ENCODE peak calls at places on chromosome 2, in five cellular contexts. N is CD8-positive, alpha-beta T cell; F is H9; R is left ventricle myocardium inferior; C is heart right ventricle. B is an unnamed sample.

GRCh38 chr2:65366595-65367125 is 65.7 kb downstream of the SPRED2 start:
- DNase-seq in N (no peak), F (no peak), R (no peak), C (peak; percentile 48), B (peak; percentile 97)

GRCh38 chr2:62968668-62969067 is 82.0 kb upstream of the OTX1 start:
- DNase-seq in N (no peak), F (no peak), R (no peak), C (no peak), B (no peak)

GRCh38 chr2:239275871-239276812 is 124.7 kb downstream of the HDAC4 start:
- DNase-seq in N (no peak), F (peak; percentile 27), R (peak; percentile 71), C (peak; percentile 48), B (peak; percentile 34)

GRCh38 chr2:54665436-54665856 is 58.0 kb upstream of the EML6 start:
- DNase-seq in N (no peak), F (peak; percentile 73), R (no peak), C (no peak), B (no peak)

GRCh38 chr2:65429799-65430514 is 2.4 kb downstream of the SPRED2 start:
- DNase-seq in N (no peak), F (no peak), R (no peak), C (peak; percentile 36), B (no peak)

GRCh38 chr2:142824756-142825155 is 52.7 kb upstream of the KYNU start:
- DNase-seq in N (no peak), F (no peak), R (no peak), C (no peak), B (peak; percentile 30)

GRCh38 chr2:177882501-177882900 is 190.1 kb downstream of the PDE11A start:
- DNase-seq in N (no peak), F (no peak), R (no peak), C (no peak), B (no peak)

GRCh38 chr2:186595219-186595618 is 5.4 kb downstream of the ITGAV start:
- DNase-seq in N (no peak), F (no peak), R (no peak), C (peak; percentile 70), B (peak; percentile 61)

GRCh38 chr2:203463176-203463797 is 71.8 kb downstream of the RAPH1 start:
- DNase-seq in N (no peak), F (no peak), R (no peak), C (no peak), B (no peak)

GRCh38 chr2:159759577-159759976 is 38.4 kb downstream of the CD302 start:
- DNase-seq in N (no peak), F (no peak), R (no peak), C (no peak), B (peak; percentile 16)

GRCh38 chr2:8976419-8976818 is 27.1 kb downstream of the MBOAT2 start:
- DNase-seq in N (no peak), F (no peak), R (no peak), C (no peak), B (no peak)

GRCh38 chr2:96963316-96963715 is 23.1 kb downstream of the FAM178B start:
- DNase-seq in N (no peak), F (no peak), R (no peak), C (no peak), B (no peak)

GRCh38 chr2:215612770-215613169 is 176.9 kb upstream of the FN1 start:
- DNase-seq in N (no peak), F (no peak), R (no peak), C (no peak), B (peak; percentile 87)
- H3K4me1 ChIP-seq in N (no peaks in the 10 kb centered on the region), F (no peaks in the 10 kb centered on the region), R (no peaks in the 10 kb centered on the region), C (peaks cover 33% of the 10 kb centered on the region), B (peaks cover 15% of the 10 kb centered on the region)

GRCh38 chr2:231791107-231791506 is 4.9 kb downstream of the COPS7B start:
- DNase-seq in N (no peak), F (no peak), R (no peak), C (no peak), B (no peak)
- H3K27ac ChIP-seq in N (no peak overlapping the region), F (no peak overlapping the region), R (no peak overlapping the region), C (no peak overlapping the region), B (no peak overlapping the region)

GRCh38 chr2:27262379-27263286 is at the start of gene SLC30A3:
- DNase-seq in N (peak; percentile 52), F (peak; percentile 46), R (peak; percentile 67), C (peak; percentile 68), B (no peak)

GRCh38 chr2:27263287-27264252 is 723 bp upstream of the SLC30A3 start:
- DNase-seq in N (no peak), F (no peak), R (no peak), C (no peak), B (no peak)

GRCh38 chr2:27264753-27265535 is 2.1 kb upstream of the SLC30A3 start:
- DNase-seq in N (peak; percentile 46), F (peak; percentile 89), R (peak; percentile 66), C (peak; percentile 71), B (no peak)

GRCh38 chr2:27264253-27264752 is 1.5 kb upstream of the SLC30A3 start:
- DNase-seq in N (no peak), F (peak; percentile 63), R (no peak), C (no peak), B (no peak)

DNA sequence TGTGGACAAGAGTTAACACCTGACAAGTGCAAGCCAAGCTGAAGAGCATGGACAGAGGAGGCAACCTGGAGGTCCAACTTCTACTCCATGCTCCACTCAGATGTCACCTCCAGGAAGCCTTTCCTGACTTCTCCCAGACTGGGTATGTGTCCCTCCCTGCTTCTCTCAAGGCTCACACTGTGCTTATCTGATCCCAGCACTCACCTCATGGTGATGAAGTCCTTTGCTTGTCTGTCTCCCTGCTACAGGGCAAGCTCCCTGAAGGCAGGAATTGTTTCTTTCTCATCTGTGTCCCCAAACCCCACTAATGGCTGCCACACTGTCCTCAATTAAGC is 2.7 kb upstream of the SLC30A3 start:
- DNase-seq in N (no peak), F (no peak), R (no peak), C (no peak), B (no peak)
- H3K4me1 ChIP-seq in N (peaks cover 24% of the 10 kb centered on the region), F (no peaks in the 10 kb centered on the region), R (peaks cover 51% of the 10 kb centered on the region), C (peaks cover 31% of the 10 kb centered on the region), B (peaks cover 6% of the 10 kb centered on the region)

DNA sequence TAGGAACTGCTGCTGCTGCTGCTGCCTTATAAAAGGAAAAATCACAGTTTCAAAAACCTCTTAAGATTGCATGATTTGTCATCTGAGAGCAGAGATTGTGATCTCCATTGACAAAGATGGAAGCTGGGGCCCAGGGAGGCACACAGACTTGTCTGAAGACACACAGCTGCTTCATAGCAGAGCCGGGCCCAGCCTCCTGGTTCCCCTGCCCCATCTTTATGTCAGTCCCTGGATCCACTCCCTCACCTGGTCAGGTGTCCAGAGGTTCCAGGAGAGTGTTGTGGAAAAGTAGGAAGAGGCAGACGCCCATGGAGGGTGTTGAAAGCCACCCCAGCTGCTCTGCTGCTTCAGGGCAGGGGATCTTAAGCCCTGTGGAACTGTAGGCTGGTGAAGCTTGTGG is 20.0 kb downstream of the STEAP3 start:
- DNase-seq in N (no peak), F (no peak), R (no peak), C (no peak), B (no peak)
- H3K27ac ChIP-seq in N (no peak overlapping the region), F (no peak overlapping the region), R (no peak overlapping the region), C (no peak overlapping the region), B (no peak overlapping the region)

B was measured in astrocyte.